ENCODE peak calls at places on chromosomes 1 and 21, in six cellular contexts. One of them, this sample, is unnamed.

GRCh38 chr1:192811594-192812239 is 2.9 kb downstream of the RGS2 start:
- DNase-seq in lower leg skin: no peak
- DNase-seq in HEK293T: no peak
- DNase-seq in T follicular helper cell: no peak
- DNase-seq in dorsolateral prefrontal cortex: no peak
- DNase-seq in cardiac fibroblast: peak
- DNase-seq in this sample: no peak

GRCh38 chr1:232186936-232187335 is 443.0 kb downstream of the SIPA1L2 start:
- DNase-seq in HEK293T: no peak
- DNase-seq in dorsolateral prefrontal cortex: no peak
- DNase-seq in lower leg skin: no peak
- DNase-seq in cardiac fibroblast: no peak
- DNase-seq in T follicular helper cell: no peak
- DNase-seq in this sample: no peak

GRCh38 chr1:87150143-87150542 is 178.5 kb upstream of the LMO4 start:
- DNase-seq in HEK293T: no peak
- DNase-seq in cardiac fibroblast: no peak
- DNase-seq in dorsolateral prefrontal cortex: no peak
- DNase-seq in lower leg skin: no peak
- DNase-seq in T follicular helper cell: no peak
- DNase-seq in this sample: no peak

GRCh38 chr1:33466159-33466558 is 6.3 kb upstream of the ZSCAN20 start:
- DNase-seq in dorsolateral prefrontal cortex: no peak
- DNase-seq in HEK293T: no peak
- DNase-seq in T follicular helper cell: no peak
- DNase-seq in lower leg skin: no peak
- DNase-seq in cardiac fibroblast: no peak
- DNase-seq in this sample: no peak

GRCh38 chr1:41305576-41306365 is 55.5 kb upstream of the FOXO6 start:
- DNase-seq in cardiac fibroblast: no peak
- DNase-seq in lower leg skin: peak
- DNase-seq in HEK293T: no peak
- DNase-seq in dorsolateral prefrontal cortex: no peak
- DNase-seq in T follicular helper cell: no peak
- DNase-seq in this sample: no peak

GRCh38 chr1:47578862-47579419 is 141.1 kb downstream of the FOXD2 start:
- DNase-seq in lower leg skin: peak
- DNase-seq in cardiac fibroblast: no peak
- DNase-seq in HEK293T: no peak
- DNase-seq in dorsolateral prefrontal cortex: no peak
- DNase-seq in T follicular helper cell: no peak
- DNase-seq in this sample: no peak

GRCh38 chr1:92354259-92354658 is 55.4 kb downstream of the RPAP2 start:
- DNase-seq in T follicular helper cell: no peak
- DNase-seq in dorsolateral prefrontal cortex: no peak
- DNase-seq in lower leg skin: no peak
- DNase-seq in HEK293T: no peak
- DNase-seq in cardiac fibroblast: no peak
- DNase-seq in this sample: no peak

GRCh38 chr21:24369751-24370150 is 1237.5 kb downstream of the MRPL39 start:
- DNase-seq in dorsolateral prefrontal cortex: no peak
- DNase-seq in cardiac fibroblast: no peak
- DNase-seq in lower leg skin: no peak
- DNase-seq in T follicular helper cell: no peak
- DNase-seq in HEK293T: no peak
- DNase-seq in this sample: no peak

GRCh38 chr1:169460193-169460833 is 25.4 kb downstream of the SLC19A2 start:
- DNase-seq in HEK293T: no peak
- DNase-seq in cardiac fibroblast: peak
- DNase-seq in dorsolateral prefrontal cortex: no peak
- DNase-seq in T follicular helper cell: no peak
- DNase-seq in lower leg skin: no peak
- DNase-seq in this sample: no peak

GRCh38 chr21:39137248-39138186 is 45.7 kb downstream of the PSMG1 start:
- DNase-seq in HEK293T: no peak
- DNase-seq in lower leg skin: no peak
- DNase-seq in T follicular helper cell: no peak
- DNase-seq in cardiac fibroblast: peak
- DNase-seq in dorsolateral prefrontal cortex: no peak
- DNase-seq in this sample: no peak

GRCh38 chr1:232307299-232307698 is 322.6 kb downstream of the SIPA1L2 start:
- DNase-seq in cardiac fibroblast: no peak
- DNase-seq in dorsolateral prefrontal cortex: no peak
- DNase-seq in T follicular helper cell: no peak
- DNase-seq in lower leg skin: no peak
- DNase-seq in HEK293T: no peak
- DNase-seq in this sample: no peak

GRCh38 chr1:18915341-18915740 is 13.0 kb upstream of the ALDH4A1 start:
- DNase-seq in cardiac fibroblast: no peak
- DNase-seq in dorsolateral prefrontal cortex: no peak
- DNase-seq in T follicular helper cell: no peak
- DNase-seq in HEK293T: no peak
- DNase-seq in lower leg skin: no peak
- DNase-seq in this sample: peak

GRCh38 chr1:50275564-50275963 is 147.7 kb downstream of the DMRTA2 start:
- DNase-seq in HEK293T: no peak
- DNase-seq in T follicular helper cell: no peak
- DNase-seq in lower leg skin: no peak
- DNase-seq in dorsolateral prefrontal cortex: no peak
- DNase-seq in cardiac fibroblast: no peak
- DNase-seq in this sample: no peak